ENCODE peak calls at places on chromosomes 1 and 21, in seven cellular contexts. One of them, this sample, is unnamed. For H3K9me3, the result is how much of the 10 kb centered on the place peaks cover.

GRCh38 chr1:206030714-206031113 is 7.0 kb upstream of the CTSE start:
- DNase-seq in hepatocyte: peak
- DNase-seq in psoas muscle: peak
- DNase-seq in tibial nerve: peak
- DNase-seq in prostate gland: peak
- DNase-seq in CD8-positive, alpha-beta memory T cell: peak
- DNase-seq in PC-3: peak
- DNase-seq in this sample: peak

GRCh38 chr1:206419783-206420182 is 50.5 kb upstream of the IKBKE start:
- DNase-seq in psoas muscle: no peak
- DNase-seq in CD8-positive, alpha-beta memory T cell: no peak
- DNase-seq in tibial nerve: no peak
- DNase-seq in prostate gland: no peak
- DNase-seq in hepatocyte: no peak
- DNase-seq in PC-3: peak
- DNase-seq in this sample: no peak

GRCh38 chr1:67171978-67172377 is 5.7 kb downstream of the IL23R start:
- DNase-seq in CD8-positive, alpha-beta memory T cell: no peak
- DNase-seq in hepatocyte: no peak
- DNase-seq in prostate gland: no peak
- DNase-seq in psoas muscle: no peak
- DNase-seq in PC-3: no peak
- DNase-seq in tibial nerve: no peak
- DNase-seq in this sample: no peak

GRCh38 chr1:239368436-239369109 is 17.8 kb upstream of the CHRM3 start:
- DNase-seq in hepatocyte: peak
- DNase-seq in PC-3: peak
- DNase-seq in prostate gland: no peak
- DNase-seq in psoas muscle: no peak
- DNase-seq in tibial nerve: no peak
- DNase-seq in CD8-positive, alpha-beta memory T cell: no peak
- DNase-seq in this sample: no peak

GRCh38 chr21:37072239-37072987 is 458 bp downstream of the PIGP start:
- DNase-seq in psoas muscle: peak
- DNase-seq in tibial nerve: peak
- DNase-seq in CD8-positive, alpha-beta memory T cell: peak
- DNase-seq in prostate gland: peak
- DNase-seq in PC-3: peak
- DNase-seq in hepatocyte: peak
- DNase-seq in this sample: peak

GRCh38 chr21:29144736-29145353 is 14.4 kb downstream of the MAP3K7CL start:
- DNase-seq in hepatocyte: no peak
- DNase-seq in PC-3: peak
- DNase-seq in CD8-positive, alpha-beta memory T cell: no peak
- DNase-seq in prostate gland: no peak
- DNase-seq in tibial nerve: no peak
- DNase-seq in psoas muscle: no peak
- DNase-seq in this sample: no peak

GRCh38 chr1:176998396-176998795 is 166.1 kb downstream of the ASTN1 start:
- DNase-seq in prostate gland: no peak
- DNase-seq in CD8-positive, alpha-beta memory T cell: no peak
- DNase-seq in hepatocyte: no peak
- DNase-seq in tibial nerve: no peak
- DNase-seq in psoas muscle: no peak
- DNase-seq in PC-3: no peak
- DNase-seq in this sample: no peak

GRCh38 chr1:199449681-199450080 is 577.8 kb upstream of the NR5A2 start:
- DNase-seq in prostate gland: no peak
- DNase-seq in psoas muscle: no peak
- DNase-seq in PC-3: no peak
- DNase-seq in CD8-positive, alpha-beta memory T cell: no peak
- DNase-seq in hepatocyte: no peak
- DNase-seq in tibial nerve: no peak
- DNase-seq in this sample: no peak

GRCh38 chr21:37878946-37879660 is 37.2 kb downstream of the KCNJ6 start:
- DNase-seq in psoas muscle: no peak
- DNase-seq in prostate gland: no peak
- DNase-seq in CD8-positive, alpha-beta memory T cell: no peak
- DNase-seq in hepatocyte: peak
- DNase-seq in PC-3: peak
- DNase-seq in tibial nerve: no peak
- DNase-seq in this sample: no peak

GRCh38 chr21:41761211-41762181 is 5.4 kb downstream of the RIPK4 start:
- DNase-seq in tibial nerve: peak
- DNase-seq in PC-3: peak
- DNase-seq in psoas muscle: peak
- DNase-seq in hepatocyte: peak
- DNase-seq in CD8-positive, alpha-beta memory T cell: no peak
- DNase-seq in prostate gland: peak
- DNase-seq in this sample: peak
- H3K4me3 ChIP-seq in tibial nerve: no peak
- H3K4me3 ChIP-seq in PC-3: peak
- H3K4me3 ChIP-seq in psoas muscle: peak
- H3K4me3 ChIP-seq in hepatocyte: peak
- H3K4me3 ChIP-seq in CD8-positive, alpha-beta memory T cell: no peak
- H3K4me3 ChIP-seq in prostate gland: peak
- H3K4me3 ChIP-seq in this sample: peak

DNA sequence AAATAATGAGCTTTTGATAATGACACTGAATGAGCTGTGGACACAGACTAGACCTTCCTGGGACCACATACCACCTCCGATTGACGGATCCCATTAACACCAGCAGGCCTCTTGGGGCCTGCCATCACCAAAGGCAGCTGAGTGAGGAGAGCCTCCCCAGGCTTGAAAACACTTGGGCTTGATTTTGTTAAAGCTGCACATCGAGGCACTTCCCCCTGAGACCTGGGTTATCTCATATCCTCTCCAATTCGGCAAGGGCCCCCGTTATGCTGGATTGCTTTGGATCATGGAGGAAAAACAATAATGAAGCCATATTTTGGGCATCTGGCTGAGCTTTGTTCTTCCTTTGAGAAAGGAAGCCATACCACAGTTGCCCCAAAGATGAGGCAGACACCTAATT is 143.0 kb downstream of the AJAP1 start:
- DNase-seq in tibial nerve: no peak
- DNase-seq in PC-3: no peak
- DNase-seq in hepatocyte: no peak
- DNase-seq in psoas muscle: no peak
- DNase-seq in CD8-positive, alpha-beta memory T cell: no peak
- DNase-seq in prostate gland: no peak
- DNase-seq in this sample: no peak
- H3K9me3 ChIP-seq in tibial nerve: under half
- H3K9me3 ChIP-seq in PC-3: under half
- H3K9me3 ChIP-seq in hepatocyte: under half
- H3K9me3 ChIP-seq in psoas muscle: under half
- H3K9me3 ChIP-seq in CD8-positive, alpha-beta memory T cell: under half
- H3K9me3 ChIP-seq in prostate gland: under half
- H3K9me3 ChIP-seq in this sample: under half

GRCh38 chr1:19283891-19284290 is 4.7 kb downstream of the AKR7A3 start:
- DNase-seq in tibial nerve: no peak
- DNase-seq in hepatocyte: no peak
- DNase-seq in CD8-positive, alpha-beta memory T cell: no peak
- DNase-seq in prostate gland: no peak
- DNase-seq in psoas muscle: no peak
- DNase-seq in PC-3: no peak
- DNase-seq in this sample: no peak

GRCh38 chr1:19284881-19285280 is 3.7 kb downstream of the AKR7A3 start:
- DNase-seq in prostate gland: no peak
- DNase-seq in PC-3: no peak
- DNase-seq in hepatocyte: no peak
- DNase-seq in CD8-positive, alpha-beta memory T cell: no peak
- DNase-seq in psoas muscle: no peak
- DNase-seq in tibial nerve: no peak
- DNase-seq in this sample: no peak

GRCh38 chr1:19289244-19289643 is 674 bp upstream of the AKR7A3 start:
- DNase-seq in tibial nerve: no peak
- DNase-seq in hepatocyte: no peak
- DNase-seq in prostate gland: no peak
- DNase-seq in CD8-positive, alpha-beta memory T cell: no peak
- DNase-seq in PC-3: no peak
- DNase-seq in psoas muscle: no peak
- DNase-seq in this sample: no peak

DNA sequence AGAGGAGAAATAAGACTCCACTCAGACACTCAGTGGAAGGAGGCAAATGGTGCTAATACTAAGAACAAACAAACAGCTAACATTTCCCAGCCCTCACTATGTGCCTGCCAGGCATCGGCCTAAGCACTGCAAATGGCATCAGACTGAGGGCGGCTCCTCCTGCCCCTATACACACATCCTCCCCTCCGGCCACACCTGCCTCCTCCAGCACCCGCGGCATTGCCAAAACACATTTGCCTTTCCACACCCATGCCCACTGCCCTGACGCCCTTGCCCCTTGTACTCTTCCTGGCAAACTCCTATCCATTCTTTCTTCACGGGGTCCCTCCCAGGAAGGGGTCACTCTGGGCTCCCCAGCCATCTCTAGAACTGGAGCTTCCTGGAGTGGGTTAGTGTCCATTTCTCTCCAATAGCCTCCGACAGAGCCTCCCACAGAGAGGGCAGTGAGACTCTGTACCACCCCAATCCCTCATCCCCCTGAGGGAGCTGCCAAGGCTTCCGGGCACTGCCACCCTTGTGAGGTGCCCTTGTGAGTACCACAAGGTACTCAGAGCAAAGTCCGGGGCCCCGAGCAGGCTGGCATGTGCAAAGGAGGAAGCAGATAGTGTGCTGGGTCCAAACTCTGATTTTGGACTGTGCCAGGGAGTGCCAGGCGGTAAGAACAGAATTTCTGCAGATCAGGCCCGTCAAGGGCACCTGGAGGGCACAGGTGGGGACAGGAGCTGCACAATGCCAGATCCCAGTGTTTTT is 959 bp downstream of the AKR7A3 start:
- DNase-seq in psoas muscle: no peak
- DNase-seq in CD8-positive, alpha-beta memory T cell: no peak
- DNase-seq in PC-3: no peak
- DNase-seq in tibial nerve: no peak
- DNase-seq in hepatocyte: no peak
- DNase-seq in prostate gland: no peak
- DNase-seq in this sample: no peak
- H3K4me3 ChIP-seq in psoas muscle: no peak
- H3K4me3 ChIP-seq in CD8-positive, alpha-beta memory T cell: no peak
- H3K4me3 ChIP-seq in PC-3: no peak
- H3K4me3 ChIP-seq in tibial nerve: no peak
- H3K4me3 ChIP-seq in hepatocyte: no peak
- H3K4me3 ChIP-seq in prostate gland: no peak
- H3K4me3 ChIP-seq in this sample: no peak

GRCh38 chr1:225981714-225982113 is 17.4 kb downstream of the SDE2 start:
- DNase-seq in prostate gland: no peak
- DNase-seq in psoas muscle: no peak
- DNase-seq in tibial nerve: no peak
- DNase-seq in CD8-positive, alpha-beta memory T cell: no peak
- DNase-seq in hepatocyte: no peak
- DNase-seq in PC-3: no peak
- DNase-seq in this sample: no peak
- H3K9me3 ChIP-seq in prostate gland: under half
- H3K9me3 ChIP-seq in psoas muscle: under half
- H3K9me3 ChIP-seq in tibial nerve: under half
- H3K9me3 ChIP-seq in CD8-positive, alpha-beta memory T cell: under half
- H3K9me3 ChIP-seq in hepatocyte: under half
- H3K9me3 ChIP-seq in PC-3: under half
- H3K9me3 ChIP-seq in this sample: under half

GRCh38 chr1:53197301-53198205 is 929 bp downstream of the CPT2 start:
- DNase-seq in CD8-positive, alpha-beta memory T cell: no peak
- DNase-seq in prostate gland: no peak
- DNase-seq in hepatocyte: no peak
- DNase-seq in psoas muscle: no peak
- DNase-seq in tibial nerve: no peak
- DNase-seq in PC-3: no peak
- DNase-seq in this sample: no peak

GRCh38 chr1:53196485-53197271 is at the start of gene CPT2:
- DNase-seq in hepatocyte: peak
- DNase-seq in CD8-positive, alpha-beta memory T cell: peak
- DNase-seq in psoas muscle: peak
- DNase-seq in tibial nerve: peak
- DNase-seq in PC-3: peak
- DNase-seq in prostate gland: peak
- DNase-seq in this sample: peak

GRCh38 chr1:53195913-53196484 is 625 bp upstream of the CPT2 start:
- DNase-seq in psoas muscle: no peak
- DNase-seq in hepatocyte: peak
- DNase-seq in tibial nerve: no peak
- DNase-seq in CD8-positive, alpha-beta memory T cell: no peak
- DNase-seq in PC-3: peak
- DNase-seq in prostate gland: no peak
- DNase-seq in this sample: no peak

GRCh38 chr1:53195211-53195909 is 1.3 kb upstream of the CPT2 start:
- DNase-seq in hepatocyte: no peak
- DNase-seq in tibial nerve: no peak
- DNase-seq in psoas muscle: no peak
- DNase-seq in CD8-positive, alpha-beta memory T cell: no peak
- DNase-seq in PC-3: no peak
- DNase-seq in prostate gland: no peak
- DNase-seq in this sample: no peak

GRCh38 chr1:53198241-53198651 is 1.6 kb downstream of the CPT2 start:
- DNase-seq in PC-3: no peak
- DNase-seq in hepatocyte: peak
- DNase-seq in tibial nerve: no peak
- DNase-seq in psoas muscle: no peak
- DNase-seq in prostate gland: no peak
- DNase-seq in CD8-positive, alpha-beta memory T cell: no peak
- DNase-seq in this sample: no peak
- H3K4me3 ChIP-seq in PC-3: peak
- H3K4me3 ChIP-seq in hepatocyte: no peak
- H3K4me3 ChIP-seq in tibial nerve: no peak
- H3K4me3 ChIP-seq in psoas muscle: peak
- H3K4me3 ChIP-seq in prostate gland: no peak
- H3K4me3 ChIP-seq in CD8-positive, alpha-beta memory T cell: no peak
- H3K4me3 ChIP-seq in this sample: peak

DNA sequence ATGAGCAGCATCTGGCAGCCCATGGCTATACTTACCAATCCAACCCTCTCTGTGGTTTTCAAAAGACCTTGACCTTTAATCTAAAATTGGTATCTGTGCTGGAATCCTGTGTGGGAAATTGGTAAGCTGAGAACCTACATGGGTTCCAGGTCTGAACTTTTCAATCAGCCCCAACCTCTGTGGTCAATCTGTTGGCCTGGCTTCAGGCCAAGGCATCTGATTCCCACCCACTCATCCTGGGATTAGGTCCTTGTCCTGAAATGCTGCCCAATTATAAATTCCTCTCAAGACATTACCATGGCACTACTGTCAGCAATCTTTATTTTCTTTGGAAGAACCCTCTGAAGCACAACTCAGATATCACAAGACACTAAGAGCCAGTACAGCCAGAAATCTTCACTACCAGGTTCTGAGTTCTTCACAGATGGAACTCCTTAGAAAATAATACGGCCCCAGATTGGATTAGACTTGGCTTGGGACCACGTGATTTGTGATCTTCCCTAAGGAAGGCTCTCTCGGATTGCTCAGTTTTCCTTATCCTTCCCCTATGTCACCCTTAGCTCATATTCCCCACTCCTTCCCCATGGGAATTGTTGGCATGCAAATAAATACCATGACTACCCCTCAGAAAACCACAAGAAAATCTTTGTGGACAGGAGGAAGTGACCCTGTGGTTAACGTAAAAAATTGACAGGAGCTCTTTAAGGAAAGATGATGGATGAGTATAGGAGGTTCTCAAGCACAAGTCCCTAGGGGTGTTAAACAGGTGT is 207.9 kb upstream of the ST6GALNAC5 start:
- DNase-seq in tibial nerve: no peak
- DNase-seq in hepatocyte: no peak
- DNase-seq in PC-3: peak
- DNase-seq in prostate gland: no peak
- DNase-seq in CD8-positive, alpha-beta memory T cell: no peak
- DNase-seq in psoas muscle: no peak
- DNase-seq in this sample: no peak
- H3K9me3 ChIP-seq in tibial nerve: under half
- H3K9me3 ChIP-seq in hepatocyte: under half
- H3K9me3 ChIP-seq in PC-3: under half
- H3K9me3 ChIP-seq in prostate gland: under half
- H3K9me3 ChIP-seq in CD8-positive, alpha-beta memory T cell: under half
- H3K9me3 ChIP-seq in psoas muscle: under half
- H3K9me3 ChIP-seq in this sample: under half

This sample was measured in heart right ventricle.